ENCODE peak calls at places on chromosomes 11 and 22, in eight cellular contexts. K is anterior cingulate cortex; R is CD4-positive, alpha-beta T cell; E is globus pallidus; I is GM12865; N is astrocyte of the spinal cord; A is activated CD4-positive, alpha-beta T cell treated with anti-CD3 and anti-CD28 coated beads, Interleukin-2, amount 50 U/mL, for 4 hours; U is NCI-H187 treated with DMSO at 0.1 percent for 48 hours. Z is an unnamed sample.

GRCh38 chr22:22023581-22024137 is 41.1 kb upstream of the TOP3B start:
- DNase-seq in K (no peak), R (no peak), E (no peak), I (no peak), N (no peak), A (no peak), U (no peak), Z (no peak)

GRCh38 chr22:26461188-26461810 is 22.3 kb downstream of the HPS4 start:
- DNase-seq in K (peak), R (peak), E (peak), I (peak), N (no peak), A (peak), U (no peak), Z (peak)

GRCh38 chr11:120929090-120929489 is 94.8 kb upstream of the TBCEL start:
- DNase-seq in K (peak), R (no peak), E (no peak), I (no peak), N (no peak), A (no peak), U (no peak), Z (no peak)

GRCh38 chr11:108545909-108546501 is 47.6 kb downstream of the EXPH5 start:
- DNase-seq in K (no peak), R (no peak), E (no peak), I (no peak), N (no peak), A (no peak), U (no peak), Z (no peak)

GRCh38 chr11:12808519-12808918 is 134.3 kb downstream of the TEAD1 start:
- DNase-seq in K (no peak), R (no peak), E (no peak), I (peak), N (peak), A (no peak), U (no peak), Z (no peak)

GRCh38 chr11:111575748-111576147 is 26.5 kb upstream of the SIK2 start:
- DNase-seq in K (no peak), R (no peak), E (no peak), I (no peak), N (no peak), A (no peak), U (no peak), Z (no peak)

GRCh38 chr11:820655-821512 is 2.2 kb downstream of the PNPLA2 start:
- DNase-seq in K (no peak), R (no peak), E (no peak), I (no peak), N (no peak), A (no peak), U (no peak), Z (no peak)

GRCh38 chr11:33703771-33704170 is 3.1 kb upstream of the C11orf91 start:
- DNase-seq in K (no peak), R (no peak), E (no peak), I (no peak), N (no peak), A (no peak), U (no peak), Z (no peak)